ENCODE peak calls at places on chromosomes 4 and X, in seven cellular contexts. O is amniotic epithelial cell; E is NCI-H1092; V is RKO; Z is naive thymus-derived CD8-positive, alpha-beta T cell; U is AG08396; B is Right ventricle myocardium superior. C is an unnamed sample.

GRCh38 chr4:77045490-77045889 is 30.3 kb downstream of the CCNI start:
- DNase-seq in E (no peak), B (no peak), O (peak), U (no peak), Z (no peak), V (peak), C (no peak)

GRCh38 chr4:92235741-92236140 is 68.0 kb upstream of the GRID2 start:
- DNase-seq in B (no peak), O (no peak), E (no peak), U (no peak), Z (no peak), V (no peak), C (no peak)

GRCh38 chrX:11214346-11215190 is 78.6 kb upstream of the AMELX start:
- DNase-seq in E (no peak), O (no peak), B (no peak), Z (no peak), U (no peak), V (no peak), C (no peak)

GRCh38 chr4:113069212-113069892 is 19.9 kb downstream of the ANK2 start:
- DNase-seq in Z (no peak), B (no peak), U (no peak), V (no peak), O (peak), E (no peak), C (no peak)

GRCh38 chr4:22191565-22192301 is 243.2 kb upstream of the KCNIP4 start:
- DNase-seq in V (no peak), U (no peak), B (no peak), O (no peak), E (no peak), Z (no peak), C (no peak)

GRCh38 chr4:95507147-95507546 is 41.6 kb downstream of the UNC5C start:
- DNase-seq in B (no peak), U (no peak), E (no peak), V (no peak), Z (no peak), O (peak), C (no peak)

GRCh38 chrX:129648514-129649267 is 6.1 kb downstream of the APLN start:
- DNase-seq in U (no peak), B (no peak), E (no peak), O (no peak), Z (no peak), V (no peak), C (no peak)

GRCh38 chrX:44785652-44786051 is 58.2 kb upstream of the DUSP21 start:
- DNase-seq in U (peak), E (no peak), V (peak), B (no peak), Z (no peak), O (peak), C (no peak)

GRCh38 chrX:71489540-71489939 is 43.4 kb upstream of the OGT start:
- DNase-seq in B (no peak), U (peak), E (no peak), V (no peak), Z (no peak), O (peak), C (no peak)

GRCh38 chrX:42934020-42934701 is 156.2 kb upstream of the PPP1R2C start:
- DNase-seq in U (no peak), Z (peak), V (no peak), O (peak), B (no peak), E (no peak), C (no peak)

GRCh38 chr4:104015680-104016079 is 295.9 kb upstream of the TACR3 start:
- DNase-seq in O (no peak), Z (no peak), V (peak), U (no peak), E (peak), B (no peak), C (no peak)

GRCh38 chr4:40976343-40976742 is 226.6 kb downstream of the NSUN7 start:
- DNase-seq in O (peak), B (no peak), V (peak), E (peak), U (peak), Z (no peak), C (peak)

GRCh38 chr4:76275486-76276126 is 24.1 kb downstream of the FAM47E start:
- DNase-seq in Z (no peak), O (no peak), E (no peak), B (no peak), U (no peak), V (no peak), C (no peak)

GRCh38 chrX:150049647-150050046 is 111.4 kb upstream of the EOLA2 start:
- DNase-seq in E (no peak), V (no peak), Z (no peak), B (no peak), U (peak), O (peak), C (no peak)

GRCh38 chr4:146709956-146710355 is 71.3 kb downstream of the POU4F2 start:
- DNase-seq in U (no peak), E (no peak), Z (no peak), V (peak), B (no peak), O (no peak), C (no peak)

GRCh38 chrX:66676990-66677389 is 38.1 kb upstream of the EDA2R start:
- DNase-seq in U (peak), E (no peak), Z (no peak), O (no peak), V (peak), B (no peak), C (no peak)

GRCh38 chrX:131621650-131622049 is 77.8 kb downstream of the OR13H1 start:
- DNase-seq in Z (no peak), U (no peak), O (no peak), E (no peak), B (no peak), V (peak), C (no peak)

GRCh38 chr4:141771889-141772830 is 135.8 kb downstream of the IL15 start:
- DNase-seq in Z (no peak), O (peak), V (no peak), E (no peak), U (no peak), B (no peak), C (no peak)

GRCh38 chr4:156971623-156972369 is at the start of gene PDGFC:
- DNase-seq in E (peak), B (peak), O (peak), Z (no peak), V (no peak), U (peak), C (peak)

GRCh38 chr4:1508161-1509160 is 102.2 kb upstream of the NKX1-1 start:
- DNase-seq in O (no peak), Z (no peak), E (no peak), U (no peak), B (no peak), V (no peak), C (no peak)

GRCh38 chr4:148112231-148112982 is 329.8 kb downstream of the NR3C2 start:
- DNase-seq in Z (no peak), B (no peak), E (no peak), V (peak), O (peak), U (no peak), C (no peak)

GRCh38 chrX:134870419-134870818 is 120.4 kb upstream of the SMIM10 start:
- DNase-seq in U (no peak), E (no peak), V (no peak), Z (no peak), B (no peak), O (no peak), C (no peak)

GRCh38 chrX:54452920-54453319 is 12.7 kb downstream of the TSR2 start:
- DNase-seq in U (no peak), O (peak), E (no peak), B (no peak), Z (no peak), V (peak), C (no peak)

GRCh38 chrX:120794525-120794975 is 81.1 kb downstream of the CT47B1 start:
- DNase-seq in O (peak), E (no peak), B (no peak), U (no peak), Z (no peak), V (no peak), C (peak)

GRCh38 chr4:73777612-73778011 is 37.2 kb downstream of the CXCL8 start:
- DNase-seq in V (peak), B (no peak), E (no peak), O (peak), Z (no peak), U (no peak), C (no peak)

C was measured in heart right ventricle.